ENCODE peak calls at places on chromosomes 3 and 15, in four cellular contexts. L, P, F and Y are unnamed samples.

GRCh38 chr15:95208988-95209387 is 977.6 kb downstream of the MCTP2 start:
- DNase-seq in P (no peak), L (peak), F (no peak), Y (no peak)

GRCh38 chr3:36868614-36869436 is 76.0 kb downstream of the TRANK1 start:
- DNase-seq in L (peak), P (peak), F (peak), Y (peak)

GRCh38 chr15:28984421-28985375 is 98.9 kb downstream of the APBA2 start:
- DNase-seq in L (peak), P (no peak), F (peak), Y (peak)

GRCh38 chr15:70494861-70495571 is 268.3 kb downstream of the UACA start:
- DNase-seq in P (no peak), L (peak), F (peak), Y (no peak)

GRCh38 chr3:46578973-46579755 is 13.1 kb upstream of the LRRC2 start:
- DNase-seq in L (no peak), F (no peak), P (no peak), Y (no peak)

GRCh38 chr15:43527802-43528541 is 10.6 kb downstream of the MAP1A start:
- DNase-seq in L (no peak), F (no peak), P (no peak), Y (no peak)

GRCh38 chr15:59329570-59330350 is 42.9 kb downstream of the MYO1E start:
- DNase-seq in F (peak), L (peak), P (no peak), Y (no peak)

GRCh38 chr3:71112576-71112975 is 471.0 kb downstream of the FOXP1 start:
- DNase-seq in F (no peak), P (no peak), L (no peak), Y (no peak)

GRCh38 chr3:32414527-32415202 is 23.0 kb downstream of the CMTM7 start:
- DNase-seq in P (no peak), L (peak), F (no peak), Y (peak)

GRCh38 chr15:83323296-83323711 is 38.8 kb upstream of the BNC1 start:
- DNase-seq in F (peak), L (peak), P (no peak), Y (no peak)

GRCh38 chr15:74995779-74996765 is 709 bp downstream of the SCAMP5 start:
- DNase-seq in P (peak), F (no peak), L (peak), Y (no peak)